ENCODE peak calls at places on chromosome X, in eight cellular contexts. Z is Peyer's patch; A is right cardiac atrium; T is gastrocnemius medialis; C is heart right ventricle; O is CD8-positive, alpha-beta T cell; L is fibroblast of lung; U is CD8-positive, alpha-beta memory T cell. G is an unnamed sample.

GRCh38 chrX:119121341-119121740 is 6.3 kb downstream of the KIAA1210 start:
- DNase-seq in C (no peak), Z (no peak), T (no peak), A (no peak), O (no peak), L (peak), U (no peak), G (no peak)

GRCh38 chrX:49184294-49185061 is 1.7 kb downstream of the PRICKLE3 start:
- DNase-seq in A (peak), T (peak), O (no peak), L (peak), Z (peak), C (peak), U (no peak), G (peak)

GRCh38 chrX:45668686-45669443 is 468.2 kb upstream of the DIPK2B start:
- DNase-seq in A (no peak), L (peak), T (no peak), O (no peak), Z (no peak), C (no peak), U (no peak), G (no peak)

GRCh38 chrX:130857207-130857606 is 45.8 kb downstream of the ENOX2 start:
- DNase-seq in U (no peak), L (no peak), O (no peak), A (no peak), Z (no peak), C (no peak), T (no peak), G (no peak)

GRCh38 chrX:77597090-77597489 is 149.9 kb downstream of the FGF16 start:
- DNase-seq in L (peak), C (no peak), U (no peak), T (no peak), O (no peak), A (no peak), Z (no peak), G (no peak)

GRCh38 chrX:128518508-128518907 is 466.3 kb upstream of the ACTRT1 start:
- DNase-seq in T (no peak), O (no peak), C (no peak), L (no peak), Z (no peak), A (no peak), U (no peak), G (no peak)

GRCh38 chrX:103517246-103517645 is 2.0 kb downstream of the RAB40A start:
- DNase-seq in T (no peak), U (no peak), O (no peak), C (no peak), L (peak), A (no peak), Z (no peak), G (no peak)

GRCh38 chrX:35016051-35016450 is 73.5 kb downstream of the FAM47B start:
- DNase-seq in O (no peak), C (no peak), T (no peak), L (peak), U (no peak), Z (no peak), A (no peak), G (no peak)

GRCh38 chrX:10761447-10761846 is 141.1 kb upstream of the MID1 start:
- DNase-seq in O (no peak), Z (no peak), T (no peak), A (no peak), C (no peak), U (no peak), L (no peak), G (no peak)

GRCh38 chrX:8138252-8138651 is 32.8 kb downstream of the VCX2 start:
- DNase-seq in O (no peak), C (no peak), A (no peak), Z (no peak), T (no peak), U (no peak), L (no peak), G (no peak)

GRCh38 chrX:102684772-102685520 is 27.3 kb upstream of the GPRASP2 start:
- DNase-seq in A (no peak), C (no peak), O (no peak), U (no peak), T (no peak), L (no peak), Z (no peak), G (no peak)

GRCh38 chrX:8988456-8988855 is 45.5 kb downstream of the FAM9B start:
- DNase-seq in A (peak), U (no peak), L (peak), Z (no peak), O (no peak), C (peak), T (no peak), G (peak)

GRCh38 chrX:123927845-123928244 is 33.7 kb upstream of the STAG2 start:
- DNase-seq in U (no peak), T (no peak), O (no peak), Z (no peak), A (no peak), L (no peak), C (no peak), G (no peak)

GRCh38 chrX:47226071-47226470 is 6.7 kb upstream of the USP11 start:
- DNase-seq in Z (no peak), U (no peak), C (no peak), A (no peak), L (no peak), T (no peak), O (no peak), G (no peak)

GRCh38 chrX:112235547-112235946 is 153.0 kb upstream of the TRPC5 start:
- DNase-seq in A (no peak), U (no peak), T (no peak), Z (no peak), L (peak), C (no peak), O (no peak), G (no peak)

GRCh38 chrX:5733483-5733882 is 495.2 kb downstream of the NLGN4X start:
- DNase-seq in L (peak), U (no peak), Z (no peak), C (no peak), A (no peak), T (no peak), O (no peak), G (no peak)

GRCh38 chrX:130093271-130093670 is 17.0 kb downstream of the ELF4 start:
- DNase-seq in U (no peak), C (no peak), O (no peak), L (no peak), T (no peak), A (no peak), Z (no peak), G (no peak)

GRCh38 chrX:34341258-34341657 is 209.1 kb upstream of the FAM47A start:
- DNase-seq in U (no peak), A (no peak), L (no peak), Z (no peak), T (no peak), O (no peak), C (no peak), G (no peak)

GRCh38 chrX:42242044-42242443 is 318.7 kb upstream of the CASK start:
- DNase-seq in Z (no peak), L (no peak), C (no peak), T (no peak), O (no peak), U (no peak), A (no peak), G (no peak)

GRCh38 chrX:49838374-49838773 is 9.3 kb downstream of the PAGE4 start:
- DNase-seq in L (peak), O (no peak), T (no peak), C (no peak), Z (no peak), U (no peak), A (peak), G (no peak)

GRCh38 chrX:70445197-70445656 is 592 bp downstream of the DLG3 start:
- DNase-seq in U (no peak), Z (no peak), T (no peak), O (no peak), L (no peak), A (no peak), C (no peak), G (no peak)

GRCh38 chrX:48996969-48997368 is 5.1 kb downstream of the GRIPAP1 start:
- DNase-seq in O (no peak), C (no peak), U (no peak), A (no peak), Z (no peak), L (no peak), T (no peak), G (no peak)

GRCh38 chrX:6748595-6748994 is 213.7 kb upstream of the VCX3A start:
- DNase-seq in U (no peak), T (no peak), O (no peak), Z (no peak), A (no peak), L (no peak), C (no peak), G (no peak)

GRCh38 chrX:41238543-41238942 is 95.4 kb upstream of the DDX3X start:
- DNase-seq in L (peak), Z (no peak), T (no peak), O (no peak), U (no peak), C (no peak), A (no peak), G (no peak)

GRCh38 chrX:49171752-49172279 is at the start of gene PLP2:
- DNase-seq in T (peak), C (peak), U (peak), L (peak), O (peak), Z (peak), A (peak), G (no peak)

GRCh38 chrX:45368705-45369104 is 168.0 kb upstream of the DIPK2B start:
- DNase-seq in O (no peak), L (no peak), T (no peak), U (no peak), A (no peak), C (no peak), Z (no peak), G (no peak)

GRCh38 chrX:74291577-74291963 is 12.4 kb upstream of the ZCCHC13 start:
- DNase-seq in O (no peak), T (no peak), L (no peak), Z (no peak), C (no peak), A (no peak), U (no peak), G (no peak)

GRCh38 chrX:15301924-15302323 is 13.5 kb downstream of the ASB11 start:
- DNase-seq in L (no peak), O (no peak), A (peak), Z (no peak), C (no peak), T (peak), U (no peak), G (peak)

GRCh38 chrX:19729761-19730160 is 157.6 kb downstream of the SH3KBP1 start:
- DNase-seq in C (no peak), U (no peak), L (no peak), O (no peak), Z (no peak), A (no peak), T (no peak), G (no peak)

GRCh38 chrX:22134681-22135080 is 102.6 kb downstream of the PHEX start:
- DNase-seq in C (no peak), A (no peak), L (peak), T (no peak), O (no peak), U (no peak), Z (no peak), G (no peak)

GRCh38 chrX:65241059-65241721 is 264.9 kb upstream of the ZC4H2 start:
- DNase-seq in C (no peak), T (no peak), Z (no peak), O (no peak), L (no peak), U (no peak), A (no peak), G (no peak)

GRCh38 chrX:130741151-130741550 is 161.9 kb downstream of the ENOX2 start:
- DNase-seq in Z (no peak), A (no peak), O (no peak), U (no peak), T (no peak), L (no peak), C (no peak), G (no peak)

GRCh38 chrX:116873678-116874077 is 410.9 kb upstream of the CT83 start:
- DNase-seq in A (no peak), T (no peak), C (no peak), L (peak), Z (no peak), O (no peak), U (no peak), G (no peak)

GRCh38 chrX:77447339-77448149 is at the start of gene FGF16:
- DNase-seq in L (no peak), O (no peak), A (no peak), U (no peak), C (peak), Z (no peak), T (no peak), G (no peak)

DNA sequence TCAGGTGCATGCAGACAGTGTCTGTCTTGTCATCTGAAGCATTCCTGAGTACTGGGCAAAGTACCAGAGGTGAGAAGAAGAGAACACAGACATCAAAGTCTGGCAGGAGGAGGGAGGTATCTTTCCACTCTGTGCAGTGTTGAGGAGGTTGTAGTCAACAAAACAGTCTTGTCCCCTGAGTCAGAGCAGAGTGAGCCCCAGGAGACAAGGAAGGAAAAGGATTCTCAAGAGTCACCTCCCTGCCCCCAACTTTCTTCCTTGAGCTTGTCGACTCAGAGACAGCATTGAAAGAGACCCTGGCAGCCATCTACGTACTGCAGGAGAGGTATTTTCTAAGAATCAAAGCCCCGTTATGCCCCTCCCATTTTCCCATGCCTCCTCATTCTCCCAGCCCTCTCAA is 4.4 kb upstream of the SRPX start:
- DNase-seq in O (no peak), L (peak), T (no peak), Z (no peak), U (no peak), A (no peak), C (no peak), G (no peak)
- H3K4me3 ChIP-seq in O (no peak), L (no peak), T (no peak), Z (no peak), U (no peak), A (no peak), C (peak), G (no peak)

DNA sequence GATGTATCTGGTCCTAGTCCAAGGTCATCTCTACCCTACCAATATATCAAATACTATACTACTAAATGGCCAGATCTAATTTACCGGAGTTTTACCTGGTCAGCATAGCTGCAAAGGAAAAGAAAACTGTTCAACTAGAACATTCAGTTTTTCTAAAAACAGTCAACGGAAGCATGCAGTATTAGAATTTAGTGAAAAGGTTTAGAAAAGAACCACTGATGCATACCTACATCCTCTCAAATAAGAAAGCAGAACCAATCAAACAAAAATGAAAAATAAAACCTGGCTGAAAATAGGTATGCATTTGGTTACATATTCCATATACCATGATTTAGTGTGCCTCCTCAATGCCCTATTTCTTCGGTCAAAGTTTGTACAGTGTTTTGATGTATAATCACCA is 140.0 kb downstream of the CHM start:
- DNase-seq in Z (no peak), L (no peak), O (no peak), C (no peak), A (no peak), U (no peak), T (no peak), G (no peak)
- H3K4me3 ChIP-seq in Z (no peak), L (no peak), O (no peak), C (no peak), A (no peak), U (no peak), T (no peak), G (no peak)

GRCh38 chrX:51395474-51395806 is 62.8 kb downstream of the NUDT10 start:
- DNase-seq in O (no peak), L (no peak), T (no peak), A (no peak), U (no peak), Z (no peak), C (no peak), G (no peak)
- H3K4me3 ChIP-seq in O (peak), L (no peak), T (peak), A (peak), U (peak), Z (peak), C (peak), G (peak)

DNA sequence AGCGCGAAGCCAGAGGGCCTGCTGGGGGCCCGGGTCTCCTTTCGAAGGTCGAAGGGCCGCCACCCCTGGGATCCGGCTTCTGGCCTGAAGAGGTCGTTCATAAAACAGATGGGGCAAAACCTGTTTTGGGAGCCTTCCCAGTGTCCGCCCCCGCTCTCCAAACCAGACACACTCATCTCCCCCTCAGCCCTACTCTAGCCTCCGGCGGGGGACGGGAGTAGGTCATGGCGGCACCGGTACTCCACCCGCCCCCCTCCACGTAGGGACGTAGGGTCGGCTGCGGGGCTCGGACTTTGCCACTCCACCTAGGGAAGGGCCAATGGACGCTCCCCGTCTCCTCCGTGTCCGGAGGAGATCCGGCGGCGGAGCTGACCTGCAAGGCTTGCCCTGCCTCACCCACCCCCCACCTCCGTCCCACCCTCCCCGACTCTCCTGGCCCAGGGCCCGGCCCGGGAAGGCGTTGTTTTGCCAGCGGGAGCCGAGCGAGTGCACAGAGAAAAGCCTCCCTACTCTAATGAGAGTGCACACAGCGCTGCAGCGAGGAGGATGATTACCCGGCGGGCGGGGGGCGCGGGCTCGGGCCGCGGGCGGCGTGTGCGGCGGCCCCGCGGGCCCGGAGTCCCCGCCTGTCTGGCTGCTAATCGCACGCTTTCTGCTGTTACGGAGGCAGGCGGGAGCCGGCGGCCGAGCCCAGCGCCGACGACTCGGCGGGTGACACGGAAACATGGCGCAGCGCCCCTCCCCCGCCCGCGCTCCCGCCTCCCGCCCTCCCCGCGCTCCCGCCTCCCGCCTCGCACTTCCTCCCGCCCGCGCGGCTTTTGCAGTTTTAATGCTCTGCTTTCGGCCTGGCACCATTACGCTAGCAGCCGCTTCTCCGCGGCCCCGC is 8.3 kb upstream of the BCOR start:
- DNase-seq in T (peak), O (peak), A (peak), C (peak), L (peak), Z (peak), U (peak), G (no peak)
- H3K4me3 ChIP-seq in T (peak), O (peak), A (peak), C (peak), L (peak), Z (peak), U (peak), G (peak)

DNA sequence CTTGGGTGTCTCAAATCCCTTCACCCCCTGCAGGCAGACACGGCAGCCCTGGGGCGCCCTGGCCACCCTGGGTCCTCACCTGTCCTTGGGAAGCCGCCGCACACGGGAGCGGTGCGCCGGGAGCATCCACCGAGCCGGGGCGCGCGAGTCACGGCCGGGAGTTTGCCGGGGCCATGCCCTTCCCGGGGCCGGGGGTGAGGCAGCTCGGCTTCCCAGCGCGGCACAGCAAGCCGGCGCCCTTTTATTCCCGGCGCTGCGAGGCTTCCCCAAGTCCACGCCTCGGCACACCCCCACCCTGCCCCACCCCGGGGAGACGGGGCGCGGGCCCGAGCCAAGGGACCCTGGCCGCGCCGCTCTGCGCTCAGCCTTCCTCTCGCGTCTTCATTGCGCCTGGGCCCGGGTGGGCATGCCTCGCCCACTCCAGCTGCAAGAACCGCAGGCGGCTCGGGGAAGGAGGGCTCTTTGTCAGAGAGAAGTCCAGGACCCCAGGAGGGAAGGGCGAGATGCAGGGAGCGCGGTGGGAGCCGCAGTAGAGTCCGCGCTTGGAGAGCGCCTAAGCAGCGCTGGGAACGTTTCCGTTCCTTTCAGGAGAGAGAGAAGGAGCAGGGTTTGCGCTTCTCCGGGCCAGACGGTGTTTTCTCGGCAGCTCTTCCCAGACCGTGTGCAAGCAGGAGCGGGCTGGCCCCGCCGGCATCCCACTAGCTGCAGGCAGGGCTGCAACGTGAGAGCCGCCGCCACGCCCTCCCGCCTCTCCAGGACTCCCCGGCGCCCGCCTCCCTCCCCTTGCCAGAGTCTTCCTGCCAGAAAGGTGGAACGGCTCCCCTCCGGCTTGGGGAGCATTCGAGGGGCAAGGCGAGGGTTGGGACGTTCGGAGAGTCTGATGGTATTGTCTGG is at the start of gene MXRA5:
- DNase-seq in C (peak), A (peak), Z (no peak), O (no peak), U (no peak), L (peak), T (no peak), G (no peak)
- H3K4me3 ChIP-seq in C (peak), A (peak), Z (peak), O (no peak), U (no peak), L (peak), T (peak), G (peak)

DNA sequence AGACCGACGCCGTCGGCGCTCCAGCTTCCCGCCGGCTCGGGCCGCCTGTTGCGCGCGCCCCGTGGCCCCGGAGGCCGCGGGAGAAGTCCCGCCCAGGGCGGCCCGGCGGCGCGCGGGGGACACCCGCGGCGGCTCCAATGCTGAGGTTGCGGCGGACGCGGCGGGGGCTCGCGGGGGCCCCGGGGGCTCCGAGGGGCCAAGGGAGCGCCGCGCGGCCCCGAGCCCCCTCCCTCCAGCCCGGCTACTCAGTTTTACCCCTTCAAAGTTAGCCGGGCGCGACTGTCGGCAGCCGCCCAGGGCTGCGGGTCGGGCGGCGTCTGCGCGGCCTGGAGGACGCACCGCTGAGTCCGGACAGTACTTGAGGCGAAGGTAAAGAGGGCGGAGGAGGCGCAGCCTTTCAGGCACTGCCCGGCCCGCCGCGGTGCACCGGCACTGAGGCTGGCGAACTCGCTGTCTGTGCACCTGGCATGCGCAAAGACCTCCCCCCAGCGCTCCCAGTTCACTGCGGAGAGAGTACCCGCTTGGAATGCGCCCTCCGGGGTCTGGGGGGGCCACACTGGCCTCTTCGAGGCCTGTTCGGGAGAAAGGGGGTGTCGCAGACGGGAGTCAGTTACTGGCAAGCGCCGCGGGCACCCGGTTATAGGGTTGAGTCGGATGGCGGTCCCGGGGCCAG is 1.3 kb downstream of the PCDH19 start:
- DNase-seq in Z (no peak), U (no peak), O (no peak), L (no peak), C (no peak), T (no peak), A (no peak), G (no peak)
- H3K4me3 ChIP-seq in Z (peak), U (no peak), O (no peak), L (no peak), C (peak), T (peak), A (peak), G (peak)

G was measured in thoracic aorta.